ENCODE peak calls at places on chromosomes 1 and 21, in nine cellular contexts. R is pancreas, Z is ascending aorta, D is HCT116, B is OCI-LY7, P is fibroblast of lung, M is A549, U is HFF-Myc, W is lung. H is an unnamed sample.

GRCh38 chr1:166730299-166730888 is 108.9 kb upstream of the POGK start:
- DNase-seq in R (no peak), M (no peak), D (peak), B (no peak), P (peak), U (no peak), W (no peak), Z (no peak), H (no peak)

GRCh38 chr1:212035835-212036605 is 472 bp downstream of the DTL start:
- DNase-seq in D (no peak), P (no peak), M (no peak), R (no peak), Z (no peak), B (peak), U (no peak), W (no peak), H (no peak)

GRCh38 chr1:24490101-24490781 is 12.4 kb upstream of the RCAN3 start:
- DNase-seq in D (no peak), W (no peak), P (no peak), M (no peak), R (no peak), Z (no peak), U (no peak), B (no peak), H (no peak)

GRCh38 chr1:203096566-203096965 is 10.8 kb upstream of the MYOG start:
- DNase-seq in U (no peak), W (no peak), B (no peak), D (no peak), P (no peak), Z (no peak), R (no peak), M (no peak), H (no peak)

GRCh38 chr1:10295471-10296085 is 85.2 kb downstream of the KIF1B start:
- DNase-seq in D (no peak), R (no peak), M (no peak), W (no peak), B (no peak), Z (no peak), U (no peak), P (no peak), H (no peak)

GRCh38 chr1:162212713-162213112 is 143.2 kb downstream of the NOS1AP start:
- DNase-seq in M (no peak), R (no peak), P (no peak), U (no peak), D (no peak), W (no peak), B (no peak), Z (no peak), H (no peak)

GRCh38 chr1:53135735-53136114 is 6.7 kb downstream of the SLC1A7 start:
- DNase-seq in P (peak), R (no peak), U (no peak), W (no peak), M (no peak), Z (no peak), D (no peak), B (no peak), H (peak)

GRCh38 chr21:15343066-15343465 is 278.3 kb upstream of the NRIP1 start:
- DNase-seq in Z (no peak), P (peak), U (no peak), D (no peak), M (no peak), R (no peak), W (no peak), B (no peak), H (peak)

GRCh38 chr1:163307479-163308171 is 14.1 kb upstream of the NUF2 start:
- DNase-seq in R (no peak), W (no peak), P (peak), B (no peak), Z (no peak), U (no peak), D (no peak), M (no peak), H (peak)

GRCh38 chr1:231666220-231666956 is 39.8 kb downstream of the DISC1 start:
- DNase-seq in M (no peak), B (no peak), Z (no peak), D (no peak), P (no peak), U (no peak), R (no peak), W (no peak), H (no peak)

GRCh38 chr1:50978852-50979781 is 9.1 kb downstream of the CDKN2C start:
- DNase-seq in P (no peak), W (no peak), U (no peak), Z (no peak), D (no peak), R (peak), M (no peak), B (peak), H (peak)

GRCh38 chr1:206992815-206993214 is 22.6 kb upstream of the FCAMR start:
- DNase-seq in B (no peak), D (no peak), M (no peak), R (peak), Z (no peak), P (no peak), U (no peak), W (no peak), H (no peak)

GRCh38 chr1:46603481-46603857 is 599 bp downstream of the MKNK1 start:
- DNase-seq in M (no peak), Z (no peak), U (no peak), R (no peak), W (no peak), D (no peak), B (peak), P (no peak), H (no peak)

GRCh38 chr1:23515905-23516304 is 15.1 kb downstream of the E2F2 start:
- DNase-seq in B (no peak), W (no peak), M (no peak), P (no peak), U (no peak), Z (no peak), R (no peak), D (no peak), H (no peak)

GRCh38 chr1:27968692-27969091 is 8.9 kb downstream of the XKR8 start:
- DNase-seq in R (no peak), D (peak), M (no peak), W (no peak), B (no peak), Z (no peak), P (peak), U (peak), H (peak)

GRCh38 chr1:202168861-202169260 is 8.5 kb upstream of the PTPN7 start:
- DNase-seq in B (no peak), M (no peak), Z (no peak), D (no peak), R (no peak), W (no peak), U (no peak), P (no peak), H (no peak)

GRCh38 chr1:44270666-44271628 is 57.7 kb downstream of the DMAP1 start:
- DNase-seq in U (no peak), P (no peak), R (no peak), B (no peak), M (no peak), Z (no peak), W (no peak), D (no peak), H (peak)

GRCh38 chr1:164561007-164561406 is 2.0 kb downstream of the PBX1 start:
- DNase-seq in B (no peak), M (no peak), R (no peak), Z (no peak), U (no peak), D (no peak), P (peak), W (no peak), H (peak)

GRCh38 chr21:17436626-17437111 is 76.2 kb upstream of the CXADR start:
- DNase-seq in B (no peak), D (no peak), Z (no peak), P (no peak), U (no peak), M (no peak), R (no peak), W (no peak), H (peak)

GRCh38 chr1:207002731-207003146 is 29.8 kb downstream of the C1orf116 start:
- DNase-seq in R (peak), P (peak), B (no peak), W (peak), M (no peak), Z (no peak), U (peak), D (no peak), H (peak)

GRCh38 chr1:12553963-12554362 is 64.0 kb downstream of the DHRS3 start:
- DNase-seq in W (no peak), B (peak), U (no peak), D (peak), M (no peak), R (no peak), P (no peak), Z (no peak), H (no peak)

GRCh38 chr21:16912075-16912474 is 600.8 kb upstream of the CXADR start:
- DNase-seq in P (peak), M (no peak), R (no peak), D (no peak), W (no peak), U (no peak), B (no peak), Z (no peak), H (peak)

GRCh38 chr1:211356723-211357418 is 30.2 kb downstream of the TRAF5 start:
- DNase-seq in U (no peak), D (no peak), Z (no peak), R (no peak), W (no peak), M (no peak), P (peak), B (no peak), H (peak)

DNA sequence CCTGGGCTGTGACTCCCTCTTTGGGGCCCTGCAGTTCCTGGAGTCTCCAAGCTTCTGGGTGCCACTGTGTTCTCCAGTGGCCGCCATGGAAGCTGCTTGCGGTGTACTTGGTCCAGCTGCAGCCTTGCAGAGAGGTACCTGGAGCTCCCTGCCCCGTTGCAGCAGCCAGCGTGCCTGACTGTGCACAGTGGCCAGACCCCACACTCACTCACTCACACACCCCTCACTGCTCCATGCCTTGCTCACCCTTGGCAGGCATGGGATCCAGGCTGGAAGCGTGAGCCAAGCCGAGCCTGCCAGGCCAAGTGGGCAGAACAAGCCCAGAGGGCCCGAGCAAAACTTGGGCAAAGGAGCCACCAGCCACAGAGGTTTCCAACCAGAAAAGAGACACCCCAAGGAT is 43.0 kb downstream of the MATN1 start:
- DNase-seq in R (no peak), U (no peak), B (no peak), M (no peak), Z (no peak), P (no peak), D (no peak), W (no peak), H (no peak)
- H3K4me3 ChIP-seq in R (no peak), U (no peak), B (no peak), M (no peak), Z (no peak), P (no peak), D (no peak), W (no peak), H (no peak)

DNA sequence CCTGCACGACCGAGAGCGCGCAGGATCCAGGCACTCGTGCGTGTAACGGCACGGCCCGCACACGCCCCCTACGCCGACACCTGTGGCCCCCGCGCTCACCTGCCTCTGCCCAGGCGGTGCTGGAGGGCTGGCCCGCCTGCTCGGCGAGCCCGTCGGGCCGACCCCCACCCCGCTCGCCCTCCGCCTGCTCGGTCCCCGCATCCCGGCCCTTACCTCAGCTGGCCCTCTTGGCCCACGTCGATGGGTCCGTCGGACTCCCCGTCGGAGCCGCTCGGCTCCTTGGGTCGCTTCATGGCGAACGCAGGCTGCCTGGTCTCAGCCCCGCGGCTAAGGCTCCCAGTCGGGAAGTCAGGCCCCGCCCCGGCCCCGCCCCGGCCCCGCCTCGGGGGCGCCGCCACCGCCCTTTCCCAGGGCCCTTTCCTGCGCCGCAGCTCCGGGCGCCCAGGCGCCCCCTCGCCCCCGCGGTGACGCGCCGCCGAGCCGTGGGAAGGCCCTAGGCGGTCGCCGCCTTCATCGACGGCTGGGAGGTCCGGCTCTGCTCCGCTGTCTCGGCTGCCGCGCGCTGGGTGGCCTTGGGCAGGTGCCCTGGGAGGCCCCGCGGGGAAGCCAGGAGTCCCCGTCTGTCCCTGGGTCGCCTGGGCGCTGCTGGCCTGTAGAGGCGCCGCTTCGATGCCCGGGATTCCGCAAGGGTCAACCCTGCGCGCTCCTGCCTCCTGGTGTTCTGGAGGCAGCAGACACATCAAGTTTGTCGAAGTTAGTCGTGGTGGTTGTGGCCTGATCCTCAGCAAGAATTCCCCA is at the start of gene HEYL:
- DNase-seq in B (no peak), W (peak), D (peak), M (peak), U (no peak), P (peak), R (peak), Z (no peak), H (no peak)
- TF ChIP-seq CTCF in B (peak), W (peak), D (peak), M (peak), U (peak), P (peak), R (peak), Z (peak), H (no peak)

GRCh38 chr1:174153085-174153824 is 6.1 kb upstream of the RABGAP1L start:
- DNase-seq in P (no peak), B (peak), Z (no peak), R (no peak), U (no peak), D (no peak), W (no peak), M (no peak), H (no peak)
- H3K4me3 ChIP-seq in P (no peak), B (no peak), Z (no peak), R (no peak), U (no peak), D (no peak), W (no peak), M (no peak), H (no peak)

GRCh38 chr1:92619466-92620189 is 132.9 kb upstream of the GFI1 start:
- DNase-seq in D (no peak), P (no peak), Z (no peak), M (no peak), W (no peak), R (no peak), B (no peak), U (no peak), H (no peak)

DNA sequence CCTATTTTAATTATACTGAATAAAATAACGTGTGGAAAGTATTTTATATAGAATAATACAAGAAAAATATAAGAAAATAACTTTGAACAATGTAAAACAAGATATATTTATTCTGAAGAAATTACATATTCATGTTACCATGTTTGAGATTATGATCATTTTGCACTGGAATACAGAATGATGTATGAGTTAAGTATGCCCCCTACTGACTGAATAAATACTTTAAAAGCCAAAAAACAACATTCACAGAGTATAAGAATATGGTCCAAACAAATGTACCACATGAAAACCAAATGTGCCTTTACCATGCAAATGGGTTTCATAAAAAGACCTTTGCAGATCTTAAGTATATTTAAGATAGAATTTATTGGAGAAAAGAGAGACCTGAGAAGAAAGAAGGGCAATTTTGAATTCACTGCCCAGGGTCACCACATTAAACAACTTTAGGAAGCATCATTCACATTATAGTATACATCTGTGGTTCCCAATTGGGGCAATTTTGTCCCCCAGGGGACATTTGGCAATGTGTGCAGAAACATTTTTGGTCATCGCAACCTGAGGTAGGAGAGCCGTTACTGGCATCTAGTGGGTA is 136.6 kb upstream of the GFI1 start:
- DNase-seq in B (peak), P (peak), Z (no peak), U (peak), D (peak), R (no peak), W (no peak), M (no peak), H (peak)
- TF ChIP-seq CTCF in B (peak), P (peak), Z (no peak), U (no peak), D (peak), R (no peak), W (peak), M (peak), H (peak)

H was measured in fibroblast of the aortic adventitia.